ENCODE peak calls at places on chromosomes 3 and 15, in four cellular contexts. U is spleen, J is colonic mucosa, X is IMR-90. I is an unnamed sample.

GRCh38 chr3:126454026-126454425 is 21.7 kb downstream of the ZXDC start:
- DNase-seq in U (no peak), J (no peak), X (no peak), I (no peak)

GRCh38 chr3:58234516-58234931 is 3.1 kb upstream of the ABHD6 start:
- DNase-seq in U (no peak), J (no peak), X (peak), I (peak)

GRCh38 chr15:56959318-56959648 is 40.8 kb downstream of the TCF12 start:
- DNase-seq in U (no peak), J (no peak), X (no peak), I (no peak)

GRCh38 chr3:177191108-177191779 is 6.0 kb downstream of the TBL1XR1 start:
- DNase-seq in U (no peak), J (no peak), X (no peak), I (no peak)

GRCh38 chr3:196991581-196992460 is 23.2 kb upstream of the PIGZ start:
- DNase-seq in U (peak), J (no peak), X (no peak), I (no peak)

GRCh38 chr3:71241981-71242552 is 341.5 kb downstream of the FOXP1 start:
- DNase-seq in U (no peak), J (no peak), X (no peak), I (no peak)

GRCh38 chr15:67331676-67332075 is 77.1 kb downstream of the IQCH start:
- DNase-seq in U (no peak), J (no peak), X (peak), I (peak)

GRCh38 chr3:55524565-55525244 is 37.6 kb upstream of the WNT5A start:
- DNase-seq in U (no peak), J (no peak), X (peak), I (no peak)

GRCh38 chr15:57298843-57299550 is 77.3 kb upstream of the CGNL1 start:
- DNase-seq in U (no peak), J (no peak), X (peak), I (no peak)

GRCh38 chr3:123039178-123039577 is 11.6 kb upstream of the SEMA5B start:
- DNase-seq in U (no peak), J (no peak), X (no peak), I (no peak)

GRCh38 chr3:43231276-43232000 is 54.9 kb upstream of the SNRK start:
- DNase-seq in U (no peak), J (no peak), X (peak), I (no peak)

GRCh38 chr15:27970661-27971392 is 128.3 kb downstream of the OCA2 start:
- DNase-seq in U (no peak), J (no peak), X (no peak), I (no peak)

GRCh38 chr3:177673105-177673804 is 476.0 kb upstream of the TBL1XR1 start:
- DNase-seq in U (no peak), J (no peak), X (peak), I (peak)

GRCh38 chr3:185555101-185555501 is 2.7 kb upstream of the LIPH start:
- DNase-seq in U (no peak), J (peak), X (peak), I (peak)

GRCh38 chr3:13017361-13018038 is 55.7 kb downstream of the IQSEC1 start:
- DNase-seq in U (peak), J (no peak), X (no peak), I (no peak)

GRCh38 chr3:17678116-17678741 is 64.2 kb downstream of the TBC1D5 start:
- DNase-seq in U (no peak), J (no peak), X (peak), I (peak)

GRCh38 chr3:122680381-122681293 is at the start of gene PARP14:
- DNase-seq in U (peak), J (peak), X (peak), I (peak)

GRCh38 chr3:194381460-194381875 is 11.9 kb upstream of the LRRC15 start:
- DNase-seq in U (peak), J (no peak), X (no peak), I (no peak)

GRCh38 chr15:43204016-43204901 is 16.6 kb downstream of the EPB42 start:
- DNase-seq in U (no peak), J (peak), X (peak), I (peak)

GRCh38 chr3:174355505-174355904 is 503.6 kb upstream of the NAALADL2 start:
- DNase-seq in U (no peak), J (no peak), X (peak), I (peak)

GRCh38 chr15:43091859-43092258 is 14.0 kb downstream of the UBR1 start:
- DNase-seq in U (no peak), J (no peak), X (no peak), I (no peak)

GRCh38 chr3:17431004-17431403 is 311.4 kb downstream of the TBC1D5 start:
- DNase-seq in U (no peak), J (no peak), X (peak), I (no peak)

GRCh38 chr15:75760689-75761435 is 48.2 kb upstream of the CSPG4 start:
- DNase-seq in U (peak), J (no peak), X (no peak), I (no peak)

GRCh38 chr3:126516936-126517290 is 660 bp downstream of the UROC1 start:
- DNase-seq in U (no peak), J (no peak), X (no peak), I (no peak)

GRCh38 chr3:133457465-133458067 is 57.7 kb downstream of the BFSP2 start:
- DNase-seq in U (no peak), J (no peak), X (no peak), I (no peak)

GRCh38 chr3:108106031-108106430 is 15.2 kb upstream of the CD47 start:
- DNase-seq in U (no peak), J (no peak), X (peak), I (peak)

GRCh38 chr3:79516795-79517194 is 251.0 kb downstream of the ROBO1 start:
- DNase-seq in U (no peak), J (no peak), X (no peak), I (no peak)

GRCh38 chr15:63502137-63502801 is 2.1 kb upstream of the USP3 start:
- DNase-seq in U (no peak), J (peak), X (peak), I (peak)

GRCh38 chr3:186173202-186173815 is 64.4 kb upstream of the ETV5 start:
- DNase-seq in U (no peak), J (no peak), X (no peak), I (no peak)

GRCh38 chr15:45088801-45089711 is 24.9 kb downstream of the DUOX2 start:
- DNase-seq in U (no peak), J (no peak), X (no peak), I (no peak)

GRCh38 chr15:35696767-35697231 is 150.8 kb upstream of the DPH6 start:
- DNase-seq in U (no peak), J (no peak), X (peak), I (peak)

GRCh38 chr15:68678746-68679145 is 100.0 kb downstream of the CORO2B start:
- DNase-seq in U (no peak), J (no peak), X (no peak), I (no peak)

GRCh38 chr15:53202876-53203275 is 412.7 kb upstream of the ONECUT1 start:
- DNase-seq in U (no peak), J (no peak), X (no peak), I (no peak)

GRCh38 chr3:193665370-193665989 is 72.5 kb downstream of the OPA1 start:
- DNase-seq in U (no peak), J (no peak), X (peak), I (peak)

GRCh38 chr15:98177950-98178848 is 217.7 kb downstream of the ARRDC4 start:
- DNase-seq in U (no peak), J (peak), X (peak), I (peak)

GRCh38 chr3:102180291-102180931 is 254.4 kb upstream of the ZPLD1 start:
- DNase-seq in U (no peak), J (no peak), X (peak), I (peak)

GRCh38 chr3:120324185-120324584 is 25.0 kb downstream of the LRRC58 start:
- DNase-seq in U (no peak), J (no peak), X (peak), I (peak)

GRCh38 chr3:4562595-4562994 is 69.4 kb downstream of the ITPR1 start:
- DNase-seq in U (no peak), J (no peak), X (peak), I (no peak)

GRCh38 chr3:164608554-164609276 is 469.6 kb downstream of the SI start:
- DNase-seq in U (no peak), J (no peak), X (no peak), I (no peak)

GRCh38 chr15:32651229-32651837 is 9.8 kb downstream of the SCG5 start:
- DNase-seq in U (peak), J (peak), X (peak), I (peak)

GRCh38 chr3:11641316-11641682 is 2.4 kb downstream of the VGLL4 start:
- DNase-seq in U (no peak), J (no peak), X (peak), I (no peak)

GRCh38 chr3:11636372-11636760 is 7.3 kb downstream of the VGLL4 start:
- DNase-seq in U (no peak), J (no peak), X (no peak), I (no peak)

GRCh38 chr3:11637901-11638668 is 5.6 kb downstream of the VGLL4 start:
- DNase-seq in U (no peak), J (no peak), X (peak), I (peak)

GRCh38 chr3:11640009-11640673 is 3.6 kb downstream of the VGLL4 start:
- DNase-seq in U (no peak), J (no peak), X (peak), I (no peak)

DNA sequence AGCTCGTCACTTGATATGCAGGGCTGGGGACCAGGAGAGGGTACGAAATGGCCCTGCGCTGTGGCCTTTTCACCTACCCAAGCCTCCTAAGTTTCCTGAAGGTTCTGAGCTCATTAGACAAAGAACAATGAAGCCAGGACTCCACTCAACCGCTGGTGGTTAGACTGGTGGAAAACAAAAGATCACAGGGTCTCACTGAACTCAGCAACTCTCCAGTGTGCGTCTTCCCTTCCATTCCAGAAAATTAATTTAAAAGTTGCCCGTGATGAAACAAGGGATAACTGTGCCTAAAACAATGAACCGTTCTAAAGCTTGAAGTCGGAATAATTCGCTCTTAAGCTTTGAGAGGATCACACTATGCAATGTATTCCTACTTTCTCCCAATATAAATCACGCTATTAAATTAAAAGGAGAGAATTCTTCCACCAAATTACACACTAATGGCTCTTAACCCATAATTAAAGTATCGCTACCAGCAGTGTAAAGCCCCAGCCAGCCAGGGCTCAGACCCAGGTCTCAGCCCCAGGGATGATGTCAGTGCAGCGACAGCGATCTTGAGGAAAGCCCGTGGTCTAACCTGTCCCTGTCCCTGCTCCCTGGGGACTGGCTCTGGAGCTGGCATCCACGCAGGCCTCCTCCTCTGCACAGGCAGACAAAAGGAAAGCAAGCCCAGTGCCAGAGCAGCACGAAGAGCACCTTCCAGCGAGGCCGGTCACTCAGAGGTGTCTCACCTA is 4.9 kb downstream of the VGLL4 start:
- DNase-seq in U (no peak), J (no peak), X (no peak), I (no peak)
- H3K4me3 ChIP-seq in U (no peak), J (no peak), X (no peak), I (peak)

GRCh38 chr15:60389261-60390077 is 8.3 kb downstream of the ANXA2 start:
- DNase-seq in U (no peak), J (no peak), X (no peak), I (no peak)

GRCh38 chr15:60392601-60392985 is 5.2 kb downstream of the ANXA2 start:
- DNase-seq in U (no peak), J (no peak), X (peak), I (no peak)

GRCh38 chr15:60390231-60390630 is 7.6 kb downstream of the ANXA2 start:
- DNase-seq in U (no peak), J (no peak), X (no peak), I (peak)

GRCh38 chr15:60391722-60392340 is 6.0 kb downstream of the ANXA2 start:
- DNase-seq in U (no peak), J (no peak), X (no peak), I (no peak)

GRCh38 chr15:60390931-60391501 is 6.8 kb downstream of the ANXA2 start:
- DNase-seq in U (no peak), J (peak), X (peak), I (peak)
- TF ChIP-seq CTCF in U (no peak), J (no peak), X (peak), I (no peak)

GRCh38 chr3:63966871-63967270 is 54.7 kb upstream of the SCAANT1 start:
- DNase-seq in U (no peak), J (peak), X (no peak), I (no peak)

GRCh38 chr3:63968612-63969350 is 54.5 kb downstream of the PSMD6 start:
- DNase-seq in U (no peak), J (no peak), X (peak), I (no peak)

GRCh38 chr3:63966007-63966406 is 53.8 kb upstream of the SCAANT1 start:
- DNase-seq in U (no peak), J (no peak), X (no peak), I (no peak)

GRCh38 chr3:63969866-63970265 is 53.4 kb downstream of the PSMD6 start:
- DNase-seq in U (no peak), J (no peak), X (no peak), I (no peak)

GRCh38 chr3:63967675-63968611 is 55.4 kb downstream of the PSMD6 start:
- DNase-seq in U (peak), J (peak), X (peak), I (no peak)
- H3K4me3 ChIP-seq in U (peak), J (peak), X (no peak), I (no peak)

GRCh38 chr3:147380996-147381376 is 25.4 kb downstream of the ZIC4 start:
- DNase-seq in U (no peak), J (no peak), X (no peak), I (no peak)

GRCh38 chr3:147381610-147382009 is 24.7 kb downstream of the ZIC4 start:
- DNase-seq in U (no peak), J (no peak), X (no peak), I (no peak)

GRCh38 chr3:147385059-147386012 is 21.0 kb downstream of the ZIC4 start:
- DNase-seq in U (no peak), J (no peak), X (no peak), I (no peak)

GRCh38 chr3:147384210-147385058 is 21.9 kb downstream of the ZIC4 start:
- DNase-seq in U (no peak), J (no peak), X (no peak), I (no peak)

GRCh38 chr3:147383617-147384016 is 22.7 kb downstream of the ZIC4 start:
- DNase-seq in U (no peak), J (no peak), X (no peak), I (no peak)
- TF ChIP-seq CTCF in U (no peak), J (no peak), X (no peak), I (peak)

I was measured in foreskin fibroblast.